ENCODE peak calls at places on chromosomes 2 and 18, in ten cellular contexts. I is activated CD4-positive, alpha-beta T cell treated with anti-CD3 and anti-CD28 coated beads, Interleukin-2, amount 50 U/mL, for 1 hour; C is upper lobe of right lung; D is naive thymus-derived CD8-positive, alpha-beta T cell; E is CD8-positive, alpha-beta T cell; F is stimulated activated CD4-positive, alpha-beta T cell treated with anti-CD3 and anti-CD28 coated beads, Interleukin-15, amount 100 ng/mL, for 1 hour; U is D341Med; Y is A549; S is posterior vena cava; X is AG04450. T is an unnamed sample.

GRCh38 chr2:26612522-26613240 is 28.5 kb downstream of the CIB4 start:
- DNase-seq in I (no peak), C (peak; percentile 60), D (no peak), E (no peak), F (no peak), U (no peak), Y (no peak), S (peak; percentile 88), X (no peak), T (no peak)

GRCh38 chr18:25305584-25305983 is 46.4 kb downstream of the ZNF521 start:
- DNase-seq in I (no peak), C (no peak), D (no peak), E (no peak), F (no peak), U (no peak), Y (no peak), S (no peak), X (no peak), T (no peak)

GRCh38 chr18:60471652-60472051 is 99.1 kb upstream of the MC4R start:
- DNase-seq in I (no peak), C (no peak), D (no peak), E (no peak), F (no peak), U (no peak), Y (no peak), S (no peak), X (no peak), T (no peak)

GRCh38 chr2:177551989-177552413 is 159.4 kb downstream of the AGPS start:
- DNase-seq in I (no peak), C (no peak), D (no peak), E (no peak), F (no peak), U (peak; percentile 39), Y (peak; percentile 25), S (no peak), X (no peak), T (peak; percentile 16)

GRCh38 chr2:128411431-128411830 is 92.8 kb upstream of the HS6ST1 start:
- DNase-seq in I (no peak), C (peak; percentile 39), D (no peak), E (no peak), F (no peak), U (peak; percentile 9), Y (no peak), S (peak; percentile 66), X (no peak), T (no peak)

GRCh38 chr2:133200684-133201421 is 367.4 kb downstream of the NCKAP5 start:
- DNase-seq in I (no peak), C (no peak), D (no peak), E (no peak), F (no peak), U (no peak), Y (peak; percentile 92), S (no peak), X (peak; percentile 70), T (peak; percentile 70)

GRCh38 chr2:207869784-207870778 is 100.4 kb upstream of the FZD5 start:
- DNase-seq in I (no peak), C (no peak), D (no peak), E (no peak), F (no peak), U (no peak), Y (peak; percentile 83), S (no peak), X (peak; percentile 39), T (no peak)

GRCh38 chr2:161415467-161416293 is 417 bp upstream of the TBR1 start:
- DNase-seq in I (no peak), C (no peak), D (peak; percentile 36), E (no peak), F (no peak), U (peak; percentile 79), Y (no peak), S (no peak), X (no peak), T (no peak)

GRCh38 chr2:17317439-17317976 is 200.7 kb downstream of the RAD51AP2 start:
- DNase-seq in I (no peak), C (no peak), D (no peak), E (no peak), F (no peak), U (no peak), Y (no peak), S (no peak), X (no peak), T (no peak)

GRCh38 chr18:8116346-8117007 is 492.8 kb upstream of the RAB12 start:
- DNase-seq in I (no peak), C (no peak), D (no peak), E (no peak), F (no peak), U (no peak), Y (peak; percentile 78), S (no peak), X (no peak), T (peak; percentile 18)

T was measured in cardiac muscle cell.